ENCODE peak calls at places on chromosomes 13 and 19, in six cellular contexts. J is M059J; D is NAMALWA; I is activated effector memory CD4-positive, alpha-beta T cell treated with Interleukin-2 at 50 U/mL for 16 hours; W is C1 segment of cervical spinal cord; E is stimulated activated CD4-positive, alpha-beta T cell treated with anti-CD3 and anti-CD28 coated beads, TNF-alpha, amount 100 ng/mL, for 4 hours. A is an unnamed sample.

GRCh38 chr13:67224148-67224846 is 5.8 kb downstream of the PCDH9 start:
- DNase-seq in J (peak; percentile 13), D (peak; percentile 95), I (no peak), W (peak; percentile 53), E (no peak), A (no peak)

GRCh38 chr13:24274452-24274971 is 34.9 kb upstream of the C1QTNF9 start:
- DNase-seq in J (no peak), D (peak; percentile 69), I (peak; percentile 35), W (peak; percentile 47), E (peak; percentile 48), A (peak; percentile 63)

GRCh38 chr13:107203146-107203847 is 635.4 kb upstream of the ARGLU1 start:
- DNase-seq in J (no peak), D (peak; percentile 53), I (no peak), W (no peak), E (no peak), A (no peak)

GRCh38 chr19:35729763-35730162 is 12.0 kb downstream of the KMT2B start:
- DNase-seq in J (no peak), D (no peak), I (no peak), W (no peak), E (no peak), A (no peak)

GRCh38 chr13:25372275-25373081 is 704 bp downstream of the ATP8A2 start:
- DNase-seq in J (no peak), D (no peak), I (no peak), W (no peak), E (no peak), A (no peak)

GRCh38 chr13:51684076-51684475 is 99.8 kb downstream of the WDFY2 start:
- DNase-seq in J (peak; percentile 45), D (no peak), I (no peak), W (no peak), E (no peak), A (no peak)

GRCh38 chr19:22052644-22053013 is 345 bp downstream of the ZNF257 start:
- DNase-seq in J (no peak), D (no peak), I (no peak), W (no peak), E (no peak), A (peak; percentile 2)

GRCh38 chr19:34773555-34773864 is 495 bp upstream of the ZNF599 start:
- DNase-seq in J (no peak), D (no peak), I (no peak), W (no peak), E (no peak), A (no peak)

GRCh38 chr13:25659091-25659502 is 287.3 kb downstream of the ATP8A2 start:
- DNase-seq in J (peak; percentile 22), D (no peak), I (no peak), W (no peak), E (no peak), A (no peak)

GRCh38 chr13:21326155-21327030 is 132.7 kb downstream of the ZDHHC20 start:
- DNase-seq in J (no peak), D (no peak), I (no peak), W (no peak), E (no peak), A (peak; percentile 33)

GRCh38 chr13:20230913-20231838 is 943 bp downstream of the GJB6 start:
- DNase-seq in J (no peak), D (no peak), I (no peak), W (no peak), E (no peak), A (no peak)

GRCh38 chr19:58134244-58134643 is 16.3 kb downstream of the ZNF329 start:
- DNase-seq in J (no peak), D (no peak), I (no peak), W (no peak), E (no peak), A (no peak)

GRCh38 chr13:41700790-41701310 is 243.5 kb downstream of the RGCC start:
- DNase-seq in J (peak; percentile 90), D (peak; percentile 9), I (no peak), W (no peak), E (no peak), A (no peak)

GRCh38 chr19:40141546-40141945 is 49.7 kb upstream of the MAP3K10 start:
- DNase-seq in J (no peak), D (no peak), I (no peak), W (no peak), E (no peak), A (no peak)

GRCh38 chr13:67230774-67231480 is 791 bp upstream of the PCDH9 start:
- DNase-seq in J (peak; percentile 36), D (peak; percentile 66), I (no peak), W (peak; percentile 57), E (peak; percentile 6), A (peak; percentile 17)

GRCh38 chr19:35869327-35870123 is 1.2 kb downstream of the APLP1 start:
- DNase-seq in J (peak; percentile 49), D (peak; percentile 91), I (peak; percentile 65), W (peak; percentile 29), E (peak; percentile 68), A (peak; percentile 72)

GRCh38 chr13:21137696-21138095 is 38.7 kb downstream of the SKA3 start:
- DNase-seq in J (peak; percentile 73), D (no peak), I (no peak), W (no peak), E (no peak), A (no peak)

GRCh38 chr13:108302279-108302678 is 32.8 kb downstream of the TNFSF13B start:
- DNase-seq in J (no peak), D (no peak), I (no peak), W (no peak), E (no peak), A (no peak)

GRCh38 chr19:46609511-46610412 is 8.6 kb downstream of the CALM3 start:
- DNase-seq in J (no peak), D (no peak), I (no peak), W (no peak), E (no peak), A (no peak)

GRCh38 chr13:67635754-67636153 is 405.6 kb upstream of the PCDH9 start:
- DNase-seq in J (no peak), D (no peak), I (no peak), W (no peak), E (no peak), A (no peak)

GRCh38 chr19:30253581-30253996 is 118.6 kb upstream of the ZNF536 start:
- DNase-seq in J (peak; percentile 12), D (no peak), I (no peak), W (no peak), E (no peak), A (no peak)

GRCh38 chr19:8204961-8205360 is 4.2 kb upstream of the CERS4 start:
- DNase-seq in J (no peak), D (no peak), I (no peak), W (no peak), E (no peak), A (no peak)

GRCh38 chr13:114054830-114055439 is 77.5 kb downstream of the RASA3 start:
- DNase-seq in J (no peak), D (no peak), I (no peak), W (no peak), E (no peak), A (no peak)

GRCh38 chr19:40671404-40671803 is 19.0 kb downstream of the NUMBL start:
- DNase-seq in J (no peak), D (no peak), I (no peak), W (no peak), E (no peak), A (no peak)

GRCh38 chr19:1289395-1290244 is 3.9 kb downstream of the EFNA2 start:
- DNase-seq in J (no peak), D (peak; percentile 40), I (no peak), W (no peak), E (no peak), A (no peak)

GRCh38 chr13:113821847-113822246 is 42.0 kb downstream of the GAS6 start:
- DNase-seq in J (no peak), D (no peak), I (no peak), W (no peak), E (no peak), A (no peak)

GRCh38 chr13:100887729-100888151 is 213.1 kb upstream of the TMTC4 start:
- DNase-seq in J (peak; percentile 87), D (no peak), I (no peak), W (no peak), E (no peak), A (no peak)

GRCh38 chr19:58519087-58519354 is 589 bp downstream of the ZBTB45 start:
- DNase-seq in J (peak; percentile 75), D (peak; percentile 73), I (no peak), W (peak; percentile 48), E (no peak), A (peak; percentile 23)

GRCh38 chr13:85381082-85381481 is 418.1 kb downstream of the SLITRK6 start:
- DNase-seq in J (no peak), D (no peak), I (no peak), W (no peak), E (no peak), A (no peak)

GRCh38 chr13:49711218-49711863 is 20.1 kb upstream of the EBPL start:
- DNase-seq in J (peak; percentile 76), D (no peak), I (no peak), W (no peak), E (no peak), A (no peak)

GRCh38 chr19:30228113-30228725 is 144.0 kb upstream of the ZNF536 start:
- DNase-seq in J (no peak), D (no peak), I (no peak), W (no peak), E (no peak), A (no peak)

GRCh38 chr19:55289117-55289796 is 5.5 kb downstream of the BRSK1 start:
- DNase-seq in J (peak; percentile 24), D (no peak), I (no peak), W (no peak), E (no peak), A (no peak)

GRCh38 chr13:78382481-78382880 is 220.9 kb downstream of the POU4F1 start:
- DNase-seq in J (no peak), D (no peak), I (no peak), W (no peak), E (no peak), A (no peak)

GRCh38 chr13:106117035-106117434 is 418.4 kb downstream of the EFNB2 start:
- DNase-seq in J (peak; percentile 55), D (no peak), I (no peak), W (no peak), E (no peak), A (no peak)

GRCh38 chr13:113531041-113531873 is 40.7 kb upstream of the DCUN1D2 start:
- DNase-seq in J (no peak), D (no peak), I (no peak), W (no peak), E (no peak), A (no peak)

GRCh38 chr19:31979362-31979761 is 366.0 kb upstream of the ZNF507 start:
- DNase-seq in J (no peak), D (no peak), I (no peak), W (no peak), E (no peak), A (no peak)

GRCh38 chr19:37692956-37693660 is 26.5 kb downstream of the ZNF607 start:
- DNase-seq in J (no peak), D (no peak), I (no peak), W (no peak), E (no peak), A (no peak)

GRCh38 chr19:49877879-49878743 is 609 bp downstream of the TBC1D17 start:
- DNase-seq in J (peak; percentile 96), D (peak; percentile 99), I (peak; percentile 96), W (peak; percentile 95), E (peak; percentile 92), A (peak; percentile 97)

GRCh38 chr13:95677564-95678386 is 836 bp downstream of the DNAJC3 start:
- DNase-seq in J (peak; percentile 38), D (peak; percentile 29), I (no peak), W (no peak), E (no peak), A (no peak)

GRCh38 chr19:13162749-13163608 is 12.8 kb downstream of the IER2 start:
- DNase-seq in J (peak; percentile 99), D (peak; percentile 78), I (peak; percentile 80), W (peak; percentile 80), E (peak; percentile 85), A (peak; percentile 90)

A was measured in stimulated activated CD8-positive, alpha-beta memory T cell treated with anti-CD3 and anti-CD28 coated beads, Interleukin-7, amount 100 ng/mL, for 4 hours.